ENCODE peak calls at places on chromosomes 13 and 19, in six cellular contexts. K is lower lobe of right lung, B is AG10803, M is brain microvascular endothelial cell, Q is transverse colon, L is pancreas. O is an unnamed sample.

GRCh38 chr13:46622918-46623256 is 69.9 kb downstream of the LRCH1 start:
- DNase-seq in L (no peak), M (no peak), Q (peak), K (no peak), B (peak), O (peak)

GRCh38 chr19:10070730-10071446 is 15.2 kb upstream of the SHFL start:
- DNase-seq in L (no peak), B (no peak), M (no peak), K (no peak), Q (no peak), O (no peak)

GRCh38 chr19:33438987-33439781 is 65.7 kb downstream of the CEBPG start:
- DNase-seq in M (no peak), B (no peak), Q (no peak), L (no peak), K (peak), O (no peak)

GRCh38 chr13:73900591-73900990 is 233.6 kb downstream of the KLF12 start:
- DNase-seq in Q (no peak), L (no peak), B (peak), M (no peak), K (no peak), O (no peak)

GRCh38 chr13:107252428-107252827 is 684.5 kb upstream of the ARGLU1 start:
- DNase-seq in L (no peak), K (no peak), Q (no peak), M (no peak), B (no peak), O (no peak)

GRCh38 chr13:20988909-20989735 is 72.3 kb downstream of the LATS2 start:
- DNase-seq in K (no peak), B (no peak), M (no peak), L (no peak), Q (no peak), O (no peak)

GRCh38 chr13:112990783-112991182 is 21.8 kb downstream of the MCF2L start:
- DNase-seq in B (no peak), L (peak), Q (peak), K (no peak), M (no peak), O (no peak)

GRCh38 chr13:66033924-66034323 is 1196.2 kb downstream of the PCDH9 start:
- DNase-seq in M (no peak), K (no peak), B (no peak), L (no peak), Q (no peak), O (no peak)

GRCh38 chr13:109148243-109148642 is 518.8 kb downstream of the MYO16 start:
- DNase-seq in K (no peak), Q (no peak), L (no peak), M (no peak), B (peak), O (no peak)

GRCh38 chr19:13846533-13847032 is 30.4 kb upstream of the NANOS3 start:
- DNase-seq in M (peak), B (peak), L (peak), Q (peak), K (peak), O (peak)

GRCh38 chr13:36526897-36527296 is 94.6 kb downstream of the CCNA1 start:
- DNase-seq in Q (no peak), M (no peak), K (peak), B (no peak), L (no peak), O (no peak)

GRCh38 chr19:6613711-6614110 is 22.8 kb upstream of the CD70 start:
- DNase-seq in M (no peak), Q (no peak), B (peak), L (no peak), K (no peak), O (no peak)

GRCh38 chr13:58598241-58598640 is 966.7 kb downstream of the PCDH17 start:
- DNase-seq in Q (no peak), K (no peak), M (no peak), L (no peak), B (no peak), O (no peak)

GRCh38 chr13:113562085-113562749 is 22.3 kb upstream of the TFDP1 start:
- DNase-seq in L (no peak), B (peak), K (peak), M (peak), Q (peak), O (peak)

GRCh38 chr19:19775891-19776205 is 42.9 kb upstream of the ZNF14 start:
- DNase-seq in K (no peak), L (peak), M (no peak), Q (no peak), B (no peak), O (no peak)

GRCh38 chr19:57560049-57560491 is 407 bp upstream of the ZNF550 start:
- DNase-seq in L (peak), K (peak), B (peak), M (peak), Q (no peak), O (peak)

GRCh38 chr19:377801-378581 is 31.0 kb downstream of the C2CD4C start:
- DNase-seq in K (no peak), L (no peak), B (no peak), M (no peak), Q (no peak), O (no peak)
- TF ChIP-seq CTCF in K (no peak), L (no peak), B (peak), M (no peak), Q (no peak), O (no peak)

DNA sequence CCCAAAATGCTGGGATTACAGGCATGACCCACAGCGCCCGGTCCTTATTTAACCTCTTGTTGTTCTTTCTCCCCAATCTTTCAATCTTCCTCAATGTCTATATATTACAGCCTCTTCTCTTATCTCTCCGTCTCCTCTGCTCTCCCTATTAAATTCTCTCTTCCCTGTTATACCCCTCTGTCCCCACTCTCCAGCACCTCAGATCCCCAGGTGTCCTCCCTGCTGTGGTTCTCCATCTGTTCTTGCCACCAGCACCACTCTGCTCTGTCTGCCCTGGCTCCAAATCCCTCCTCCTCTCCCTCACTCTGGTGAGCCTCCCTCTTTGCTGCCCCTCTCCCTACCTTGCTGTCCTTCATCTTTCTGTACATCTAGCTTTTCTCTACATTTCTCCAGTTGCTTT is 1.1 kb downstream of the ZNF600 start:
- DNase-seq in Q (no peak), B (no peak), M (no peak), L (no peak), K (no peak), O (no peak)
- H3K4me3 ChIP-seq in Q (peak), B (no peak), M (no peak), L (peak), K (peak), O (no peak)

DNA sequence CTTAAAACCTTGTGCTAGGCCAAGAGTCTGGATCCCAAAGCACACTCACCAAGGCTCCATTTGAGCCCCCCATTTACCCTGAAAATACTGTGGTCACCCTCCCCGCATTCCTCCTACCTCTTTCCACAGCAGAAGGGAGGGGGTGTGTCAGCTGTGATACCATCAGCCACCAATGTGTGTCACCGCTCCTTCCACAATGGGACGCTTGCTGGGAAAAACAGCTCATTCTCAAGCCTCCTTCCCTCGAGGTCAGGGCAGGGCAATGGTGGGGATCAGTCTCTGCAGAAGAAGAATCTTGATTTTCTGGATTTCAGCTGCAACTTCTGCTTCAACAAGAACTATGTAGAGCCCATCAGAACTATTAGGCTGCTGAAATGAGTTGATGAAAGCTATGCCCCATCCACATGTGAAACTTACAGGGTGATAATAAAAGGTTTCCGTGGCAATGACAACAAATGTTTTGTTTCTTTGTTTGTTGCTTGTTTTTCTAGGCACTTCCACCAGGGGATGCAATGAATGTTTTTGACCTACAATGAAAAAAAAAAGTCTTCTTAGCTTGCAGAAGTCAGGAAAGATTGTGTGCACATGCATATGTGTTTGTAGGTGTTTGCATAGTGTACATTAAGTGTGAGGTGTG is 26.4 kb upstream of the ZNF507 start:
- DNase-seq in B (no peak), Q (no peak), M (no peak), L (no peak), K (no peak), O (no peak)
- TF ChIP-seq CTCF in B (peak), Q (peak), M (peak), L (no peak), K (peak), O (peak)

DNA sequence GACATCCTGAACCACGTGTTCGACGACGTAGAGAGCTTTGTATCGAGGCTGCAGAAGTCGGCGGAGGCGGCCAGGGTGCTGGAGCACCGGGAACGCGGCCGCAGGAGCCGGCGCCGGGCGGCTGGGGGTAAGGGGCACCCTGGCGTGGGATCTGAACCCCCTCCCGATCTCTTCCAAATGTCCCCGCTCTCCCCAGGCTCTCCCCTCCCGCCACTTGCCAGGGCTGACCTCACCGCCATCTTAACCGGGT is 6.0 kb downstream of the EPS8L1 start:
- DNase-seq in L (no peak), Q (no peak), B (no peak), K (no peak), M (no peak), O (no peak)
- H3K4me3 ChIP-seq in L (peak), Q (peak), B (no peak), K (peak), M (no peak), O (no peak)

DNA sequence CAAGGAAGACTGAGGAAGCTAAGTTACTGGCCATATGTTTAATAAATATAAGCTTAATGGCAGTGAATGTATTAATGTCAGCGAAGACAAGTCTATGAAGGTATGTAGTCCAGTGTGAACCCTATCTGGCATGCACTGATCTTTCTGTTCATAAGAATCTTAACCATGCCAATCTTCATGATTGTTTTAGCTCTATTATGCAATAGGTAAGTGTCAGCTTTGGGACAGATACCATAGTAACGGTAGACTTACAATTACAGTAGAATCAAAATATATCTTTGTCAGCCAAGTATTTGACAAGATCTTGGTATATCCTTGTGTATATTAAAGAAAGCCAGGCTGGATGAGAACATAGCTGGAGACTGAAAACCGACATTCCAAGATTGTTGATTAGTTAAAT is 428.5 kb downstream of the SPRY2 start:
- DNase-seq in L (no peak), K (no peak), Q (no peak), M (no peak), B (no peak), O (no peak)
- TF ChIP-seq CTCF in L (no peak), K (no peak), Q (no peak), M (no peak), B (no peak), O (no peak)

O was measured in astrocyte of the spinal cord.